ENCODE peak calls at places on chromosomes 2 and 18, in five cellular contexts. X is DND-41, M is right cardiac atrium, O is hepatocyte, Z is uterus. R is an unnamed sample. For H3K27me3, the result is how much of the 10 kb centered on the place peaks cover.

GRCh38 chr2:229715895-229716507 is 1.6 kb upstream of the DNER start:
- DNase-seq in X (peak), M (no peak), O (peak), Z (no peak), R (peak)

GRCh38 chr2:158922610-158923009 is 45.8 kb upstream of the TANC1 start:
- DNase-seq in X (no peak), M (no peak), O (no peak), Z (no peak), R (no peak)

GRCh38 chr2:120867290-120868231 is 131.9 kb downstream of the GLI2 start:
- DNase-seq in X (no peak), M (peak), O (peak), Z (peak), R (no peak)

GRCh38 chr2:88055049-88055435 is 541 bp downstream of the KRCC1 start:
- DNase-seq in X (no peak), M (no peak), O (peak), Z (no peak), R (no peak)

GRCh38 chr2:128268611-128269357 is 49.9 kb downstream of the HS6ST1 start:
- DNase-seq in X (no peak), M (peak), O (no peak), Z (no peak), R (no peak)

GRCh38 chr18:4631239-4631638 is 176.1 kb upstream of the DLGAP1 start:
- DNase-seq in X (no peak), M (no peak), O (no peak), Z (no peak), R (no peak)

GRCh38 chr18:49002881-49003280 is 52.1 kb upstream of the SMAD7 start:
- DNase-seq in X (no peak), M (no peak), O (no peak), Z (no peak), R (no peak)

GRCh38 chr2:16005819-16006536 is 65.6 kb downstream of the MYCN start:
- DNase-seq in X (no peak), M (peak), O (peak), Z (no peak), R (no peak)

GRCh38 chr2:238694136-238694755 is 153.6 kb upstream of the TWIST2 start:
- DNase-seq in X (no peak), M (no peak), O (no peak), Z (no peak), R (no peak)
- H3K27me3 ChIP-seq in X (under half), M (under half), O (under half), Z (under half), R (under half)

GRCh38 chr18:35345460-35345921 is 1.3 kb upstream of the ZNF24 start:
- DNase-seq in X (no peak), M (no peak), O (peak), Z (no peak), R (no peak)
- H3K27ac ChIP-seq in X (no peak), M (peak), O (peak), Z (peak), R (no peak)

GRCh38 chr2:240147911-240148587 is 7.6 kb upstream of the OTOS start:
- DNase-seq in X (no peak), M (peak), O (no peak), Z (no peak), R (no peak)
- H3K27me3 ChIP-seq in X (under half), M (under half), O (under half), Z (under half), R (under half)

DNA sequence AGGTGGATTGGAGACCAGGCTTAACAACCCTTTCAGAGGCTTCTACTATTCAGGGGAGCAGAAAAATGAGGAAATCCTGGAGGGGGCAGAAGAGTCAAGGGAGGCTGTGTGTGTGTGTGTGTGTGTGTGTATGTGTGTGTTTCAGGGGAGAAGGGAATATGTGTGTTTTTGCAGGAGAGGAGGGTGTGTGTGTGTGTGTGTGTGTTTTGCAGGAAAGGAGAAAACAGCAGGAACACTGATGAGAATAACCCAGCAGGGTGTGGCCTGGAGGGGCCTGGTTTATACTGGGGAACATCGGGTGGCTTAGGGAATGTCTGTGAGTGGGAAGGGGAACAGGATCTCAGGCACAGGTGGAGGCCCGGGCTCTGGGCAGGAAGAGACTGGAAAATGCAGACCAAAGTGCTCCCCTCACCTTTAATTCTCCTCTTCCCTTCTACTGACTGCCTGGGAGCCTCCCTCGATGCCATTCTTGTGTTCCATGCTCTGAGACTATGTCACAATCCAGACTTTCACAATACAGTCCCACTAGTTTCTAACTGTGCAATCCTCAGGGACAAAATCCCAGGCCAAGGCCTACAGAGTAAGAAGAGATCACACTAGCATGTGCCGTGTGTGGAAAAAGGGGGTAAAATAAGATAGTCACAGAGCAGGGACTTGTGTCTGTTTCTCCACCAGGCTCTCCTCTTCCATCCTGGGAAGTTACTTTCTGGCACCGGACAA is 10.0 kb downstream of the CYB5A start:
- DNase-seq in X (no peak), M (peak), O (no peak), Z (no peak), R (no peak)
- H3K27ac ChIP-seq in X (no peak), M (peak), O (peak), Z (peak), R (no peak)

GRCh38 chr18:50193796-50194622 is 938 bp downstream of the MYO5B start:
- DNase-seq in X (no peak), M (no peak), O (peak), Z (no peak), R (no peak)
- H3K27me3 ChIP-seq in X (under half), M (under half), O (under half), Z (under half), R (under half)

DNA sequence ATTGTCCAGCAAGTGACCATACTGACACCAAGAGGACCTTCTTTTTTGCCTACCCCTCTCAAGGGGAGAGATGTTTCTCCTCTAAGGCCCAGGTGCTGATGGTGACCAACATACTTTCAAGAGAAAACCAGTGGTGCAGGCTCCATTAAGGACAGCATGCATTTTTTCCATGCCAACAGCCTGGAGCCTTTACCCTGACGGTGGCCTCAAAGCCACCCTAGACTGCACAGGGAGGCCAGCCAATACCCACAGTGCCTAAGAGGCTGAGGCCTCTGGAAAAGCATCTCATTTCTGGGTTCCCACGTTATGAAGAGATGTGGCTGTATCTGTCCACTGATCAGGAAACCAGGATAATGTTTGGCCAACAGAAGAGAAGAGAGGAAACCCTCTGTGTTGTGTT is 19.3 kb downstream of the SPRED2 start:
- DNase-seq in X (no peak), M (no peak), O (no peak), Z (no peak), R (no peak)
- H3K27ac ChIP-seq in X (peak), M (no peak), O (peak), Z (no peak), R (no peak)

DNA sequence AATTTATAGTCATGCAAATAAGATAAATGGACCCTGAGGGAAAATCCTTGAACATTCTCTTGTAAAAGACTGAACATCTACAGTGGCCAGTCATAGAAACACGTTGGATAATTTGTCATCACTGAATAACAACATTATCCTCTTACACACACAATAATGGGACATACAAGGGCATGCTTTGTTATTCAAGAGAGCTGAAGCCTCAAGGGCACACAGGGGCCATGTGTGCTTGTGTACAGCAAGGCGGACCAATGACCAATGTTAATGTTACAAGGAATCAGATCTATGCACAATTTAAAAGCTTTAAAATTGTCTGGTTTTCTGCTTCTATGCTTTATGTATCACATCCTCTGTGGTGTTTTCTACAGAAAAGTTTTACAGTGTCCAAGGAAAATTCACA is 23.7 kb downstream of the COL6A3 start:
- DNase-seq in X (no peak), M (no peak), O (no peak), Z (no peak), R (no peak)
- H3K27me3 ChIP-seq in X (under half), M (under half), O (under half), Z (under half), R (under half)

DNA sequence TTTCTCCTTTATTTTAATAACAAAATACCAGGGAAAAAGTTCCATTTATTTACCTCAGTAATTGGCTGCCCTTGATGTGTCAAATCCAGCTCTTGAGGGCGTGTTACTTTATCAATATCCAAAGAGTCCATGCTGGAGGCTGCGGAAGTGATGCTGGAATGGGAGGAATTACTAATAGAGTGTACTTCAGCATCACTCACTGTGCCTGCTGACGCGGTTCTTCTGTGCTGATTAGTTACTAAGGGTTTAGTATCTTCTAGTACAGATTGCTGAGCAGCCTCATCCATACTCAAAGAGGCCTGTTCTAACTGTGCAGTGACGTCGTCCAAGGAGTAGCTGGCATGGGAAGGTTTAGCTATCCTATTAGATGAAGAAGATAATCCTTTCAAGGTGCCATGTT is 45.6 kb downstream of the RAPH1 start:
- DNase-seq in X (no peak), M (no peak), O (no peak), Z (no peak), R (no peak)
- H3K27ac ChIP-seq in X (no peak), M (no peak), O (peak), Z (no peak), R (no peak)

GRCh38 chr2:20663196-20664070 is 3.5 kb upstream of the GDF7 start:
- DNase-seq in X (no peak), M (no peak), O (no peak), Z (peak), R (no peak)
- H3K27me3 ChIP-seq in X (under half), M (under half), O (half or more), Z (under half), R (under half)

GRCh38 chr2:222879602-222879933 is 18.7 kb downstream of the ACSL3 start:
- DNase-seq in X (no peak), M (no peak), O (no peak), Z (no peak), R (no peak)
- H3K27ac ChIP-seq in X (no peak), M (no peak), O (no peak), Z (no peak), R (no peak)

R was measured in CD8-positive, alpha-beta T cell.